ENCODE peak calls at places on chromosomes 2 and 18, in five cellular contexts. One of them, this sample, is unnamed.

GRCh38 chr2:24722141-24722790 is 70.9 kb downstream of the PTRHD1 start:
- DNase-seq in left cardiac atrium: no peak
- DNase-seq in OCI-M1: no peak
- DNase-seq in RWPE1: no peak
- DNase-seq in GM04504: no peak
- DNase-seq in this sample: no peak

GRCh38 chr2:16121986-16122390 is 181.6 kb downstream of the MYCN start:
- DNase-seq in left cardiac atrium: no peak
- DNase-seq in OCI-M1: no peak
- DNase-seq in RWPE1: no peak
- DNase-seq in GM04504: no peak
- DNase-seq in this sample: no peak

GRCh38 chr2:167712275-167712674 is 535.1 kb downstream of the STK39 start:
- DNase-seq in left cardiac atrium: no peak
- DNase-seq in OCI-M1: no peak
- DNase-seq in RWPE1: no peak
- DNase-seq in GM04504: no peak
- DNase-seq in this sample: no peak

GRCh38 chr18:52288403-52289004 is 51.5 kb upstream of the DCC start:
- DNase-seq in left cardiac atrium: no peak
- DNase-seq in OCI-M1: peak
- DNase-seq in RWPE1: peak
- DNase-seq in GM04504: no peak
- DNase-seq in this sample: peak

GRCh38 chr18:47109720-47110119 is 40.6 kb downstream of the HDHD2 start:
- DNase-seq in left cardiac atrium: no peak
- DNase-seq in OCI-M1: no peak
- DNase-seq in RWPE1: no peak
- DNase-seq in GM04504: no peak
- DNase-seq in this sample: no peak

GRCh38 chr2:110153416-110153815 is 37.8 kb upstream of the MALL start:
- DNase-seq in left cardiac atrium: no peak
- DNase-seq in OCI-M1: no peak
- DNase-seq in RWPE1: no peak
- DNase-seq in GM04504: no peak
- DNase-seq in this sample: no peak

GRCh38 chr2:54560146-54560881 is 104.2 kb downstream of the SPTBN1 start:
- DNase-seq in left cardiac atrium: peak
- DNase-seq in OCI-M1: no peak
- DNase-seq in RWPE1: peak
- DNase-seq in GM04504: peak
- DNase-seq in this sample: peak

GRCh38 chr2:191620144-191620543 is 57.8 kb upstream of the NABP1 start:
- DNase-seq in left cardiac atrium: no peak
- DNase-seq in OCI-M1: peak
- DNase-seq in RWPE1: no peak
- DNase-seq in GM04504: no peak
- DNase-seq in this sample: no peak

GRCh38 chr2:144946263-144946662 is 426.3 kb upstream of the ZEB2 start:
- DNase-seq in left cardiac atrium: no peak
- DNase-seq in OCI-M1: no peak
- DNase-seq in RWPE1: no peak
- DNase-seq in GM04504: no peak
- DNase-seq in this sample: no peak

GRCh38 chr2:117931978-117932377 is 81.9 kb downstream of the CCDC93 start:
- DNase-seq in left cardiac atrium: no peak
- DNase-seq in OCI-M1: no peak
- DNase-seq in RWPE1: no peak
- DNase-seq in GM04504: no peak
- DNase-seq in this sample: no peak

GRCh38 chr2:44477657-44478414 is 116.1 kb downstream of the CAMKMT start:
- DNase-seq in left cardiac atrium: no peak
- DNase-seq in OCI-M1: no peak
- DNase-seq in RWPE1: no peak
- DNase-seq in GM04504: no peak
- DNase-seq in this sample: no peak

GRCh38 chr2:199760574-199760973 is 90.4 kb downstream of the FTCDNL1 start:
- DNase-seq in left cardiac atrium: no peak
- DNase-seq in OCI-M1: no peak
- DNase-seq in RWPE1: no peak
- DNase-seq in GM04504: no peak
- DNase-seq in this sample: no peak

GRCh38 chr18:75314117-75314516 is 103.5 kb downstream of the TSHZ1 start:
- DNase-seq in left cardiac atrium: no peak
- DNase-seq in OCI-M1: no peak
- DNase-seq in RWPE1: no peak
- DNase-seq in GM04504: no peak
- DNase-seq in this sample: no peak

GRCh38 chr2:190380962-190381412 is 27.2 kb upstream of the MFSD6 start:
- DNase-seq in left cardiac atrium: no peak
- DNase-seq in OCI-M1: peak
- DNase-seq in RWPE1: no peak
- DNase-seq in GM04504: no peak
- DNase-seq in this sample: no peak

GRCh38 chr18:363327-364115 is 95.7 kb upstream of the THOC1 start:
- DNase-seq in left cardiac atrium: no peak
- DNase-seq in OCI-M1: peak
- DNase-seq in RWPE1: no peak
- DNase-seq in GM04504: peak
- DNase-seq in this sample: peak

GRCh38 chr2:232988444-232988843 is 24.6 kb downstream of the NGEF start:
- DNase-seq in left cardiac atrium: peak
- DNase-seq in OCI-M1: no peak
- DNase-seq in RWPE1: peak
- DNase-seq in GM04504: peak
- DNase-seq in this sample: peak

GRCh38 chr2:46865181-46865970 is 50.2 kb downstream of the MCFD2 start:
- DNase-seq in left cardiac atrium: no peak
- DNase-seq in OCI-M1: no peak
- DNase-seq in RWPE1: no peak
- DNase-seq in GM04504: no peak
- DNase-seq in this sample: no peak

GRCh38 chr2:219475697-219476604 is 22.7 kb upstream of the GMPPA start:
- DNase-seq in left cardiac atrium: peak
- DNase-seq in OCI-M1: peak
- DNase-seq in RWPE1: no peak
- DNase-seq in GM04504: no peak
- DNase-seq in this sample: peak

GRCh38 chr2:11498543-11499034 is 32.6 kb upstream of the E2F6 start:
- DNase-seq in left cardiac atrium: peak
- DNase-seq in OCI-M1: peak
- DNase-seq in RWPE1: no peak
- DNase-seq in GM04504: no peak
- DNase-seq in this sample: peak

GRCh38 chr2:226623587-226624368 is 175.8 kb downstream of the IRS1 start:
- DNase-seq in left cardiac atrium: no peak
- DNase-seq in OCI-M1: no peak
- DNase-seq in RWPE1: no peak
- DNase-seq in GM04504: no peak
- DNase-seq in this sample: no peak

GRCh38 chr18:77124452-77124922 is 8.1 kb downstream of the MBP start:
- DNase-seq in left cardiac atrium: no peak
- DNase-seq in OCI-M1: no peak
- DNase-seq in RWPE1: no peak
- DNase-seq in GM04504: no peak
- DNase-seq in this sample: no peak

GRCh38 chr2:73053316-73054114 is 18.0 kb downstream of the SFXN5 start:
- DNase-seq in left cardiac atrium: no peak
- DNase-seq in OCI-M1: no peak
- DNase-seq in RWPE1: no peak
- DNase-seq in GM04504: peak
- DNase-seq in this sample: no peak

GRCh38 chr2:1731512-1731962 is 12.8 kb downstream of the PXDN start:
- DNase-seq in left cardiac atrium: peak
- DNase-seq in OCI-M1: no peak
- DNase-seq in RWPE1: no peak
- DNase-seq in GM04504: no peak
- DNase-seq in this sample: no peak

GRCh38 chr2:168375195-168375798 is 80.8 kb upstream of the CERS6 start:
- DNase-seq in left cardiac atrium: no peak
- DNase-seq in OCI-M1: peak
- DNase-seq in RWPE1: no peak
- DNase-seq in GM04504: no peak
- DNase-seq in this sample: no peak

GRCh38 chr2:182672471-182673165 is 43.4 kb upstream of the DNAJC10 start:
- DNase-seq in left cardiac atrium: no peak
- DNase-seq in OCI-M1: no peak
- DNase-seq in RWPE1: peak
- DNase-seq in GM04504: peak
- DNase-seq in this sample: peak

GRCh38 chr18:36814994-36815393 is 13.8 kb downstream of the TPGS2 start:
- DNase-seq in left cardiac atrium: no peak
- DNase-seq in OCI-M1: peak
- DNase-seq in RWPE1: no peak
- DNase-seq in GM04504: no peak
- DNase-seq in this sample: peak

GRCh38 chr18:28009589-28009988 is 167.3 kb downstream of the CDH2 start:
- DNase-seq in left cardiac atrium: no peak
- DNase-seq in OCI-M1: no peak
- DNase-seq in RWPE1: no peak
- DNase-seq in GM04504: no peak
- DNase-seq in this sample: no peak

GRCh38 chr18:47174545-47175116 is 1.5 kb downstream of the IER3IP1 start:
- DNase-seq in left cardiac atrium: no peak
- DNase-seq in OCI-M1: no peak
- DNase-seq in RWPE1: no peak
- DNase-seq in GM04504: no peak
- DNase-seq in this sample: no peak

GRCh38 chr2:228545749-228546148 is 364.3 kb upstream of the SPHKAP start:
- DNase-seq in left cardiac atrium: no peak
- DNase-seq in OCI-M1: no peak
- DNase-seq in RWPE1: no peak
- DNase-seq in GM04504: no peak
- DNase-seq in this sample: no peak

GRCh38 chr2:127695491-127696472 is 5.5 kb upstream of the SFT2D3 start:
- DNase-seq in left cardiac atrium: peak
- DNase-seq in OCI-M1: no peak
- DNase-seq in RWPE1: no peak
- DNase-seq in GM04504: no peak
- DNase-seq in this sample: peak